ENCODE peak calls at places on chromosomes 1 and 21, in five cellular contexts. One of them, this sample, is unnamed.

GRCh38 chr21:28371713-28372112 is 621.0 kb downstream of the LTN1 start:
- DNase-seq in suprapubic skin: no peak
- DNase-seq in AG04450: no peak
- DNase-seq in PC-3: no peak
- DNase-seq in lung: no peak
- DNase-seq in this sample: no peak

GRCh38 chr1:205009666-205010065 is 33.3 kb upstream of the CNTN2 start:
- DNase-seq in suprapubic skin: no peak
- DNase-seq in AG04450: no peak
- DNase-seq in PC-3: no peak
- DNase-seq in lung: no peak
- DNase-seq in this sample: no peak

GRCh38 chr21:44990921-44991320 is 51.1 kb downstream of the SLX9 start:
- DNase-seq in suprapubic skin: no peak
- DNase-seq in AG04450: no peak
- DNase-seq in PC-3: no peak
- DNase-seq in lung: no peak
- DNase-seq in this sample: no peak

GRCh38 chr1:47663286-47663685 is 225.4 kb downstream of the FOXD2 start:
- DNase-seq in suprapubic skin: peak; percentile 14
- DNase-seq in AG04450: no peak
- DNase-seq in PC-3: no peak
- DNase-seq in lung: no peak
- DNase-seq in this sample: no peak

GRCh38 chr1:156006666-156007376 is 13.9 kb downstream of the SSR2 start:
- DNase-seq in suprapubic skin: no peak
- DNase-seq in AG04450: no peak
- DNase-seq in PC-3: peak; percentile 58
- DNase-seq in lung: no peak
- DNase-seq in this sample: no peak

GRCh38 chr1:233252436-233252835 is 43.1 kb downstream of the PCNX2 start:
- DNase-seq in suprapubic skin: no peak
- DNase-seq in AG04450: no peak
- DNase-seq in PC-3: no peak
- DNase-seq in lung: no peak
- DNase-seq in this sample: no peak

GRCh38 chr1:213984387-213985180 is 3.2 kb upstream of the PROX1 start:
- DNase-seq in suprapubic skin: no peak
- DNase-seq in AG04450: no peak
- DNase-seq in PC-3: no peak
- DNase-seq in lung: no peak
- DNase-seq in this sample: no peak

GRCh38 chr1:115828101-115829022 is 12.6 kb downstream of the NHLH2 start:
- DNase-seq in suprapubic skin: peak; percentile 65
- DNase-seq in AG04450: no peak
- DNase-seq in PC-3: no peak
- DNase-seq in lung: no peak
- DNase-seq in this sample: no peak

GRCh38 chr1:27356628-27357280 is 10.0 kb downstream of the MAP3K6 start:
- DNase-seq in suprapubic skin: no peak
- DNase-seq in AG04450: no peak
- DNase-seq in PC-3: no peak
- DNase-seq in lung: no peak
- DNase-seq in this sample: no peak

GRCh38 chr1:169586395-169587255 is at the start of gene F5:
- DNase-seq in suprapubic skin: peak; percentile 70
- DNase-seq in AG04450: peak; percentile 10
- DNase-seq in PC-3: peak; percentile 84
- DNase-seq in lung: peak; percentile 71
- DNase-seq in this sample: no peak

GRCh38 chr21:29096619-29097018 is 23.2 kb upstream of the CCT8 start:
- DNase-seq in suprapubic skin: no peak
- DNase-seq in AG04450: no peak
- DNase-seq in PC-3: no peak
- DNase-seq in lung: no peak
- DNase-seq in this sample: no peak

GRCh38 chr1:198754670-198755069 is 115.8 kb downstream of the PTPRC start:
- DNase-seq in suprapubic skin: no peak
- DNase-seq in AG04450: no peak
- DNase-seq in PC-3: no peak
- DNase-seq in lung: no peak
- DNase-seq in this sample: no peak

GRCh38 chr1:22826630-22827580 is 116.3 kb downstream of the EPHB2 start:
- DNase-seq in suprapubic skin: no peak
- DNase-seq in AG04450: no peak
- DNase-seq in PC-3: peak; percentile 86
- DNase-seq in lung: peak; percentile 51
- DNase-seq in this sample: peak; percentile 86

GRCh38 chr1:191895462-191896058 is 262.7 kb upstream of the RGS18 start:
- DNase-seq in suprapubic skin: no peak
- DNase-seq in AG04450: no peak
- DNase-seq in PC-3: no peak
- DNase-seq in lung: no peak
- DNase-seq in this sample: no peak
- TF ChIP-seq CTCF in suprapubic skin: no peak
- TF ChIP-seq CTCF in AG04450: no peak
- TF ChIP-seq CTCF in PC-3: no peak
- TF ChIP-seq CTCF in lung: no peak
- TF ChIP-seq CTCF in this sample: no peak

GRCh38 chr21:43867332-43867703 is 2.3 kb downstream of the AGPAT3 start:
- DNase-seq in suprapubic skin: no peak
- DNase-seq in AG04450: no peak
- DNase-seq in PC-3: no peak
- DNase-seq in lung: no peak
- DNase-seq in this sample: no peak
- H3K4me3 ChIP-seq in suprapubic skin: peak overlapping the region; percentile 82
- H3K4me3 ChIP-seq in AG04450: no peak overlapping the region
- H3K4me3 ChIP-seq in PC-3: peak overlapping the region; percentile 87
- H3K4me3 ChIP-seq in lung: no peak overlapping the region
- H3K4me3 ChIP-seq in this sample: peak overlapping the region; percentile 61

DNA sequence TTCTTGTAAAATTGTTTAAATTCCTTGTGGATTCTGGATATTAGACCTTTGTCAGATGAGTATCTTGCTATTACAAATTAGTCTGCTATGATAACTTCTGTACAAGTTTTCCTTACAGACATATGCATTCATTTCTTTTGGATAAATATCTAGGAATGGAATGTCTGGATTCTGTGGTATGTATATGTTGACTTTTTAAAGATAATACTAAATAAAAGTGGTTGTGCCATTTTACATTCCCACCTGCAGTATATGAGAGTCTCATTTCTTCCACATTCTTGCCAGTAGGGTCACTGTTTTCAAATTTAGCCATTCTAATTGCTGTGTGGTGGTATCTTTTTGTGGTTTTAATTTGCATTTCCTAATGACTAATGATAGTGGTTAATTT is 53.9 kb downstream of the SYDE2 start:
- DNase-seq in suprapubic skin: no peak
- DNase-seq in AG04450: no peak
- DNase-seq in PC-3: peak; percentile 49
- DNase-seq in lung: no peak
- DNase-seq in this sample: no peak
- TF ChIP-seq CTCF in suprapubic skin: no peak
- TF ChIP-seq CTCF in AG04450: peak; percentile 46
- TF ChIP-seq CTCF in PC-3: peak; percentile 33
- TF ChIP-seq CTCF in lung: no peak
- TF ChIP-seq CTCF in this sample: no peak

GRCh38 chr1:234963904-234964702 is 164.5 kb downstream of the TOMM20 start:
- DNase-seq in suprapubic skin: no peak
- DNase-seq in AG04450: no peak
- DNase-seq in PC-3: no peak
- DNase-seq in lung: no peak
- DNase-seq in this sample: no peak
- H3K4me3 ChIP-seq in suprapubic skin: no peak overlapping the region
- H3K4me3 ChIP-seq in AG04450: no peak overlapping the region
- H3K4me3 ChIP-seq in PC-3: peak overlapping the region; percentile 41
- H3K4me3 ChIP-seq in lung: no peak overlapping the region
- H3K4me3 ChIP-seq in this sample: no peak overlapping the region

This sample was measured in LNCaP clone FGC.